ENCODE peak calls at places on chromosomes 12 and 14, in five cellular contexts. P is H9, U is IMR-90, R is trophoblast cell, G is H1. F is an unnamed sample.

GRCh38 chr12:43318002-43318401 is 234.0 kb downstream of the ADAMTS20 start:
- DNase-seq in P (no peak), U (no peak), R (peak), G (no peak), F (no peak)

GRCh38 chr12:13171921-13172859 is 24.3 kb upstream of the EMP1 start:
- DNase-seq in P (peak), U (no peak), R (peak), G (peak), F (peak)

GRCh38 chr12:99381992-99382391 is 265.6 kb upstream of the GARIN6 start:
- DNase-seq in P (no peak), U (no peak), R (peak), G (no peak), F (no peak)

GRCh38 chr12:23891115-23891514 is 58.4 kb downstream of the SOX5 start:
- DNase-seq in P (no peak), U (no peak), R (no peak), G (no peak), F (no peak)

GRCh38 chr12:93441111-93441616 is 583 bp downstream of the UBE2N start:
- DNase-seq in P (peak), U (peak), R (peak), G (no peak), F (peak)

GRCh38 chr14:50999726-51000125 is 55.4 kb upstream of the PYGL start:
- DNase-seq in P (no peak), U (no peak), R (peak), G (no peak), F (no peak)

GRCh38 chr12:2960432-2960956 is 1.3 kb downstream of the TEAD4 start:
- DNase-seq in P (peak), U (peak), R (peak), G (peak), F (peak)

GRCh38 chr12:3634348-3634747 is 118.6 kb downstream of the CRACR2A start:
- DNase-seq in P (no peak), U (no peak), R (peak), G (no peak), F (no peak)

GRCh38 chr14:68685419-68686211 is 107.3 kb downstream of the ZFP36L1 start:
- DNase-seq in P (no peak), U (peak), R (peak), G (no peak), F (peak)

DNA sequence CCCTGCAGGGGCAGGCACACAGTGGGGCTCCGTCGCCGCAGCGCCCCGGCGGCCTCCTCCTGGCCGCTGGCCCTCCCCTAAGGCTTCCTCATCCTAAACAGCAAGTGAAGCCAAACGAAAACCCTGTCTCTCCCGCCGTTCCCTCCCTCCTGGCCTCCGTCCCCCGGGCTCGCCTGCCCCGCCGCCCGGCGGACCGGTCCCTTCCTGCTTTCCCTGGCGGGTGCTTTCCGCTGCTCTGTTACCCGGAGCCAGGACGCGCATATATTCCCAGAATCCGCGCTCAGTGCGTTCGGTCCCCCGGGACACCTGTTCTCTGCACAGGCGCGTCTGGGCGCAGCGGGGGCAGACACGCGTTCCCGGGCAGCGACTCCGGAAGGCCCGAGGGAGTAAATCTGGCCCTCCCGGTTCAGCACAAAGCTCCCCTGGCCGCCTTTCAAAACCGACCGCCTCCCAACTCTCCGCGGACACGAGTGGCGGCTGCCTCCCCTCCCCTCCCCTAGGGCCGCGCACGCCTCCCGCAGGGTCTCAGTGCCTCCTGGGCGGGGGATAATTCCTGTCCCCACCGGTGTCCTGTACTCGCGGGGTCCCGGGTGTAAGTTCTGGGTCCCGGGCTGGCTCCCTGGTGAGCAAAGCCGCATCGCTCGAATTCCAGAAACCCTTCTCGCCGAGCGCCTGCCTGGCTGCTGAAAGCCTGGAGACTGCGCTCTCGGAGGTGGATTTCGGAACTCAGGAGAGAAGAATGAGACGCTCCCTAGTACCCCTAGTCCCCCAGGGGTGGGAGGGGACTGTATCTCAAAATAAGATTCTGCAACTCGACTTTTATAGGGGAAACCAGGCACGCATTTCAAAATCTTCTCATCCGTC is 21.4 kb upstream of the CEP170B start:
- DNase-seq in P (peak), U (no peak), R (peak), G (peak), F (no peak)
- H2AFZ ChIP-seq in P (no peak), U (peak), R (peak), G (no peak), F (no peak)

GRCh38 chr12:49284672-49285071 is 10.3 kb upstream of the PRPH start:
- DNase-seq in P (no peak), U (no peak), R (no peak), G (no peak), F (no peak)

GRCh38 chr12:49287876-49288275 is 7.1 kb upstream of the PRPH start:
- DNase-seq in P (no peak), U (no peak), R (no peak), G (no peak), F (no peak)

GRCh38 chr12:49279706-49280159 is 14.9 kb downstream of the TUBA1C start:
- DNase-seq in P (peak), U (no peak), R (peak), G (no peak), F (peak)

GRCh38 chr12:49282302-49282701 is 12.6 kb upstream of the PRPH start:
- DNase-seq in P (no peak), U (no peak), R (no peak), G (no peak), F (no peak)

GRCh38 chr12:49283541-49284429 is 11.2 kb upstream of the PRPH start:
- DNase-seq in P (peak), U (no peak), R (peak), G (peak), F (no peak)
- H2AK5ac ChIP-seq in P (no peak), U (peak), R (no peak), G (no peak), F (no peak)

GRCh38 chr14:58963873-58964597 is 224.4 kb upstream of the DAAM1 start:
- DNase-seq in P (no peak), U (no peak), R (no peak), G (no peak), F (no peak)

GRCh38 chr14:58960945-58961731 is 227.3 kb upstream of the DAAM1 start:
- DNase-seq in P (no peak), U (no peak), R (no peak), G (no peak), F (no peak)

GRCh38 chr14:58966991-58967390 is 221.5 kb upstream of the DAAM1 start:
- DNase-seq in P (no peak), U (no peak), R (no peak), G (no peak), F (no peak)

GRCh38 chr14:58964598-58964928 is 223.9 kb upstream of the DAAM1 start:
- DNase-seq in P (no peak), U (no peak), R (no peak), G (no peak), F (no peak)

GRCh38 chr14:58965601-58966000 is 222.9 kb upstream of the DAAM1 start:
- DNase-seq in P (no peak), U (no peak), R (peak), G (no peak), F (no peak)
- H2AFZ ChIP-seq in P (no peak), U (no peak), R (no peak), G (no peak), F (no peak)

DNA sequence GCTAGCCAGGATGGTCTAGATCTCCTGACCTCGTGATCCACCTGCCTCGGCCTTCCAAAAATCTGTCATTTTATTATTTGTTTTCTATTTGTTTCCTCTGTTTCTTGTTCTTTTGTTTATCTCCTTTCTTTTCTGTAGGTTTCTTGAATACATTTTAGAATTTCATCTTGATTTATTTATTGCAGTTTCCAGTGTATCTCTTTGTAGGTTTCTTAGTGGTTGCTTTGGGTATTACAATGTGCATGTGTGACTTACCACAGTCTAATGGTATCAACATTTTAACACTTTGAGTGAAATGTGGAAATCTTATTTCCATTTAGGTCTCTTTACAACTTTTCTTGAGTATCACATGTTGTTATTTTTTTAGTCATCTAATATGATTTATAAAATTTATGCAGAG is 29.9 kb upstream of the MUCL1 start:
- DNase-seq in P (no peak), U (no peak), R (no peak), G (no peak), F (no peak)
- H2AK5ac ChIP-seq in P (no peak), U (no peak), R (no peak), G (no peak), F (no peak)

GRCh38 chr14:100983710-100984109 is 80.2 kb upstream of the RTL1 start:
- DNase-seq in P (no peak), U (no peak), R (no peak), G (no peak), F (no peak)
- H2AFZ ChIP-seq in P (no peak), U (no peak), R (no peak), G (no peak), F (no peak)

DNA sequence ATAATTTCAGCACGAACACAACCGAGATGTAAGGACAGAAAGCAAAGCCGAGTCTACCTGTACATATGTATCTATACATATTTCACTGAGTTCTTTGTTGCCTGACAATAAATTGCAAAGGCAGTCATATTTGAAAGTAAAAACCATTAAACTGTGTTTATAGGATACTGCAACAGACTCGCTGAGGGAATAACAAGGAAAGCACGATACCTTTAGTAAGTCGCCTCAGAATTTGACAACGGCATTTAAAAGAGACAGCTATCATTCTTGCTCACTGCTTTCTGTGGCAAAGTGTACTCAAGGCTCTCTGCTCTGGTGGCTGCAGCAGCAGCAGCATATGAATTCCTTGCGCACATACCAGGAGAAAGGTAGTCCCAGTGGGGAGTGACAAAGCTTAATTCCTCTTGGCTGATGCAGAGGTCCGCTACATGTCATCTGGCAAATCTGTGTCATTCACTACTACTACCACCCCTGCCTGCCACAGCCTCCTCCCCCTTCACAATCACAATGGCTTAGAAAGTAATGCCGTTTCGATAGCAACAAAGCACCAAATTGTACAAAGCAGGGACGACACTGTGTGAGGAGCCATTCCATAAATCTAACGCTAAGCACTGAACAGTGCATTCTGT is at the start of gene GRIP1:
- DNase-seq in P (no peak), U (no peak), R (peak), G (no peak), F (no peak)
- H2AK5ac ChIP-seq in P (no peak), U (no peak), R (no peak), G (no peak), F (no peak)

GRCh38 chr12:24902521-24903304 is 46.2 kb downstream of the BCAT1 start:
- DNase-seq in P (peak), U (no peak), R (no peak), G (peak), F (peak)
- H2AFZ ChIP-seq in P (no peak), U (peak), R (no peak), G (peak), F (peak)

F was measured in mesenchymal stem cell.